ENCODE peak calls at places on chromosomes 7 and 10, in nine cellular contexts. L is GM19239; E is pancreas; P is activated CD4-positive, CD25-positive, alpha-beta regulatory T cell; H is brain microvascular endothelial cell; A is activated CD4-positive, alpha-beta T cell treated with anti-CD3 and anti-CD28 coated beads, Interleukin-2, amount 50 U/mL, for 24 hours; V is neural crest cell; B is NCI-H1436; Q is AML-193. I is an unnamed sample.

GRCh38 chr7:100472854-100473499 is 6.0 kb downstream of the TSC22D4 start:
- DNase-seq in L (no peak), E (no peak), P (no peak), H (peak), A (no peak), V (no peak), B (peak), Q (no peak), I (no peak)

GRCh38 chr10:14560274-14560673 is 214.4 kb downstream of the FAM107B start:
- DNase-seq in L (no peak), E (no peak), P (no peak), H (no peak), A (peak), V (no peak), B (no peak), Q (peak), I (no peak)

GRCh38 chr7:101950450-101951119 is 133.2 kb downstream of the CUX1 start:
- DNase-seq in L (no peak), E (no peak), P (no peak), H (peak), A (no peak), V (no peak), B (no peak), Q (no peak), I (no peak)

GRCh38 chr7:107652642-107653041 is 8.0 kb upstream of the SLC26A4 start:
- DNase-seq in L (no peak), E (no peak), P (no peak), H (no peak), A (no peak), V (no peak), B (no peak), Q (no peak), I (no peak)

GRCh38 chr7:117997862-117998825 is 124.9 kb upstream of the CTTNBP2 start:
- DNase-seq in L (no peak), E (no peak), P (no peak), H (peak), A (no peak), V (no peak), B (no peak), Q (no peak), I (no peak)

GRCh38 chr7:127896683-127897082 is 134.6 kb downstream of the LRRC4 start:
- DNase-seq in L (no peak), E (no peak), P (no peak), H (no peak), A (no peak), V (no peak), B (no peak), Q (no peak), I (no peak)

GRCh38 chr7:121107923-121108498 is 119.5 kb downstream of the CPED1 start:
- DNase-seq in L (peak), E (no peak), P (no peak), H (peak), A (peak), V (no peak), B (peak), Q (peak), I (peak)

GRCh38 chr7:106999023-106999422 is 45.5 kb upstream of the PRKAR2B start:
- DNase-seq in L (no peak), E (no peak), P (no peak), H (no peak), A (no peak), V (no peak), B (no peak), Q (peak), I (peak)

GRCh38 chr7:157337316-157338149 is 729 bp downstream of the DNAJB6 start:
- DNase-seq in L (peak), E (peak), P (peak), H (peak), A (peak), V (peak), B (no peak), Q (peak), I (peak)

GRCh38 chr10:32139223-32140073 is 83.2 kb upstream of the KIF5B start:
- DNase-seq in L (no peak), E (peak), P (no peak), H (peak), A (no peak), V (peak), B (no peak), Q (peak), I (no peak)

GRCh38 chr10:106370751-106371150 is 793.8 kb downstream of the SORCS1 start:
- DNase-seq in L (no peak), E (no peak), P (no peak), H (no peak), A (no peak), V (no peak), B (no peak), Q (no peak), I (no peak)

GRCh38 chr7:132865366-132865765 is 216.5 kb downstream of the CHCHD3 start:
- DNase-seq in L (no peak), E (no peak), P (no peak), H (no peak), A (no peak), V (no peak), B (no peak), Q (no peak), I (no peak)

GRCh38 chr10:49300140-49300974 is 1.4 kb downstream of the C10orf71 start:
- DNase-seq in L (peak), E (peak), P (no peak), H (no peak), A (no peak), V (no peak), B (no peak), Q (no peak), I (peak)

GRCh38 chr7:107874605-107875446 is 16.2 kb upstream of the DLD start:
- DNase-seq in L (no peak), E (no peak), P (no peak), H (peak), A (peak), V (peak), B (peak), Q (peak), I (peak)

GRCh38 chr10:60235001-60235400 is 154.7 kb downstream of the ANK3 start:
- DNase-seq in L (no peak), E (no peak), P (no peak), H (peak), A (no peak), V (no peak), B (no peak), Q (no peak), I (no peak)

GRCh38 chr10:116113721-116114501 is 159.1 kb downstream of the GFRA1 start:
- DNase-seq in L (no peak), E (no peak), P (no peak), H (peak), A (no peak), V (no peak), B (no peak), Q (no peak), I (no peak)

GRCh38 chr10:7583626-7584025 is 83.1 kb downstream of the ITIH5 start:
- DNase-seq in L (no peak), E (no peak), P (no peak), H (no peak), A (no peak), V (no peak), B (no peak), Q (no peak), I (no peak)

GRCh38 chr7:131100357-131101054 is 227.2 kb upstream of the MKLN1 start:
- DNase-seq in L (no peak), E (no peak), P (no peak), H (no peak), A (no peak), V (no peak), B (no peak), Q (no peak), I (no peak)

GRCh38 chr10:120761951-120762350 is 89.2 kb upstream of the WDR11 start:
- DNase-seq in L (no peak), E (no peak), P (no peak), H (no peak), A (no peak), V (no peak), B (no peak), Q (no peak), I (no peak)

GRCh38 chr7:64562621-64563275 is at the start of gene ZNF680:
- DNase-seq in L (peak), E (peak), P (peak), H (peak), A (peak), V (peak), B (peak), Q (peak), I (peak)

GRCh38 chr10:110681023-110681681 is 37.0 kb downstream of the RBM20 start:
- DNase-seq in L (no peak), E (peak), P (no peak), H (peak), A (peak), V (peak), B (peak), Q (no peak), I (no peak)

GRCh38 chr10:100837300-100837699 is 75.5 kb upstream of the SLF2 start:
- DNase-seq in L (no peak), E (no peak), P (no peak), H (no peak), A (no peak), V (no peak), B (no peak), Q (no peak), I (no peak)

GRCh38 chr10:131979336-131979735 is 2.4 kb downstream of the BNIP3 start:
- DNase-seq in L (no peak), E (no peak), P (no peak), H (no peak), A (no peak), V (no peak), B (no peak), Q (no peak), I (no peak)